ENCODE peak calls at places on chromosomes 16 and 17, in nine cellular contexts. A, E, J, W, G, F, N, I and C are unnamed samples.
A peak's percentile ranks its signal among the peaks of the same experiment; 100 is the strongest.

GRCh38 chr16:19555938-19556778 is 655 bp downstream of the VPS35L start:
- DNase-seq in W (no peak), E (peak; percentile 42), G (no peak), J (peak; percentile 61), A (no peak), N (peak; percentile 42), I (no peak), F (no peak), C (peak; percentile 2)

GRCh38 chr16:88295526-88296436 is 87.0 kb upstream of the ZNF469 start:
- DNase-seq in W (no peak), I (no peak), N (no peak), E (no peak), J (no peak), G (no peak), F (no peak), A (no peak), C (no peak)

GRCh38 chr16:16004314-16004749 is 54.9 kb downstream of the ABCC1 start:
- DNase-seq in I (no peak), A (no peak), E (peak; percentile 93), N (peak; percentile 75), W (no peak), G (no peak), F (no peak), J (peak; percentile 87), C (no peak)

GRCh38 chr17:7834554-7834890 is 505 bp downstream of the KDM6B start:
- DNase-seq in E (no peak), A (no peak), I (no peak), J (peak; percentile 77), N (no peak), G (peak; percentile 85), F (no peak), W (peak; percentile 72), C (peak; percentile 63)

GRCh38 chr17:73549841-73550430 is 94.3 kb downstream of the SDK2 start:
- DNase-seq in F (no peak), I (no peak), J (no peak), A (no peak), G (no peak), W (no peak), N (no peak), E (no peak), C (no peak)

GRCh38 chr16:14286381-14287230 is 215.5 kb downstream of the MRTFB start:
- DNase-seq in A (no peak), G (no peak), F (no peak), N (peak; percentile 49), J (no peak), W (peak; percentile 73), E (no peak), I (no peak), C (peak; percentile 23)

GRCh38 chr16:58205276-58206036 is 7.5 kb upstream of the CSNK2A2 start:
- DNase-seq in W (no peak), F (no peak), E (no peak), A (no peak), N (no peak), J (no peak), G (no peak), I (no peak), C (no peak)

GRCh38 chr16:81096715-81097208 is 567 bp upstream of the GCSH start:
- DNase-seq in N (no peak), J (no peak), G (no peak), F (no peak), E (no peak), I (no peak), W (peak; percentile 3), A (no peak), C (no peak)

GRCh38 chr16:73020409-73020884 is 27.5 kb downstream of the ZFHX3 start:
- DNase-seq in A (peak; percentile 27), N (peak; percentile 91), E (peak; percentile 89), W (peak; percentile 85), J (peak; percentile 97), G (peak; percentile 82), I (no peak), F (peak; percentile 65), C (no peak)

GRCh38 chr16:88489163-88489721 is 36.2 kb downstream of the ZFPM1 start:
- DNase-seq in W (no peak), E (no peak), N (no peak), F (no peak), J (no peak), A (no peak), I (no peak), G (no peak), C (no peak)

GRCh38 chr17:48997103-48997826 is at the start of gene IGF2BP1:
- DNase-seq in I (no peak), E (peak; percentile 38), J (peak; percentile 87), G (no peak), A (no peak), N (peak; percentile 73), F (no peak), W (no peak), C (no peak)

GRCh38 chr16:79723583-79724168 is 123.1 kb upstream of the MAF start:
- DNase-seq in N (no peak), F (no peak), I (no peak), E (no peak), A (no peak), J (no peak), W (no peak), G (no peak), C (no peak)